ENCODE peak calls at places on chromosomes 6 and 20, in six cellular contexts. One of them, this sample, is unnamed.

GRCh38 chr6:36129889-36130671 is at the start of gene MAPK13:
- DNase-seq in breast epithelium: no peak
- DNase-seq in testis: no peak
- DNase-seq in right lobe of liver: no peak
- DNase-seq in IMR-90: peak
- DNase-seq in ovary: no peak
- DNase-seq in this sample: peak

GRCh38 chr6:55016261-55016660 is 158.1 kb upstream of the HCRTR2 start:
- DNase-seq in IMR-90: no peak
- DNase-seq in ovary: no peak
- DNase-seq in breast epithelium: no peak
- DNase-seq in right lobe of liver: no peak
- DNase-seq in testis: no peak
- DNase-seq in this sample: no peak

GRCh38 chr6:38262041-38262440 is 377.7 kb downstream of the BTBD9 start:
- DNase-seq in IMR-90: peak
- DNase-seq in right lobe of liver: no peak
- DNase-seq in breast epithelium: no peak
- DNase-seq in ovary: no peak
- DNase-seq in testis: no peak
- DNase-seq in this sample: no peak

GRCh38 chr20:50562262-50562701 is 52.1 kb downstream of the PTPN1 start:
- DNase-seq in testis: no peak
- DNase-seq in IMR-90: no peak
- DNase-seq in ovary: no peak
- DNase-seq in breast epithelium: no peak
- DNase-seq in right lobe of liver: no peak
- DNase-seq in this sample: no peak

GRCh38 chr6:165119231-165120020 is 190.0 kb downstream of the C6orf118 start:
- DNase-seq in ovary: no peak
- DNase-seq in right lobe of liver: no peak
- DNase-seq in testis: no peak
- DNase-seq in IMR-90: no peak
- DNase-seq in breast epithelium: no peak
- DNase-seq in this sample: no peak

GRCh38 chr20:54166987-54167662 is 6.7 kb downstream of the CYP24A1 start:
- DNase-seq in breast epithelium: no peak
- DNase-seq in ovary: no peak
- DNase-seq in testis: no peak
- DNase-seq in right lobe of liver: no peak
- DNase-seq in IMR-90: no peak
- DNase-seq in this sample: no peak

GRCh38 chr20:6767536-6768227 is at the start of gene BMP2:
- DNase-seq in IMR-90: peak
- DNase-seq in breast epithelium: no peak
- DNase-seq in ovary: peak
- DNase-seq in testis: peak
- DNase-seq in right lobe of liver: peak
- DNase-seq in this sample: peak

GRCh38 chr6:112251170-112251945 is 3.0 kb downstream of the LAMA4 start:
- DNase-seq in ovary: peak
- DNase-seq in IMR-90: peak
- DNase-seq in testis: peak
- DNase-seq in breast epithelium: peak
- DNase-seq in right lobe of liver: no peak
- DNase-seq in this sample: no peak

GRCh38 chr20:11912013-11912663 is 5.6 kb upstream of the BTBD3 start:
- DNase-seq in right lobe of liver: no peak
- DNase-seq in IMR-90: no peak
- DNase-seq in ovary: no peak
- DNase-seq in breast epithelium: no peak
- DNase-seq in testis: no peak
- DNase-seq in this sample: no peak

GRCh38 chr6:134434019-134434949 is 116.4 kb upstream of the SGK1 start:
- DNase-seq in breast epithelium: no peak
- DNase-seq in ovary: no peak
- DNase-seq in IMR-90: no peak
- DNase-seq in testis: no peak
- DNase-seq in right lobe of liver: no peak
- DNase-seq in this sample: no peak

GRCh38 chr6:134437376-134437775 is 119.5 kb upstream of the SGK1 start:
- DNase-seq in breast epithelium: no peak
- DNase-seq in ovary: no peak
- DNase-seq in right lobe of liver: no peak
- DNase-seq in IMR-90: peak
- DNase-seq in testis: no peak
- DNase-seq in this sample: no peak

GRCh38 chr6:134435814-134436280 is 117.9 kb upstream of the SGK1 start:
- DNase-seq in ovary: no peak
- DNase-seq in IMR-90: no peak
- DNase-seq in testis: no peak
- DNase-seq in right lobe of liver: no peak
- DNase-seq in breast epithelium: no peak
- DNase-seq in this sample: no peak

GRCh38 chr6:134436950-134437349 is 119.0 kb upstream of the SGK1 start:
- DNase-seq in testis: no peak
- DNase-seq in IMR-90: peak
- DNase-seq in breast epithelium: no peak
- DNase-seq in right lobe of liver: no peak
- DNase-seq in ovary: no peak
- DNase-seq in this sample: no peak

DNA sequence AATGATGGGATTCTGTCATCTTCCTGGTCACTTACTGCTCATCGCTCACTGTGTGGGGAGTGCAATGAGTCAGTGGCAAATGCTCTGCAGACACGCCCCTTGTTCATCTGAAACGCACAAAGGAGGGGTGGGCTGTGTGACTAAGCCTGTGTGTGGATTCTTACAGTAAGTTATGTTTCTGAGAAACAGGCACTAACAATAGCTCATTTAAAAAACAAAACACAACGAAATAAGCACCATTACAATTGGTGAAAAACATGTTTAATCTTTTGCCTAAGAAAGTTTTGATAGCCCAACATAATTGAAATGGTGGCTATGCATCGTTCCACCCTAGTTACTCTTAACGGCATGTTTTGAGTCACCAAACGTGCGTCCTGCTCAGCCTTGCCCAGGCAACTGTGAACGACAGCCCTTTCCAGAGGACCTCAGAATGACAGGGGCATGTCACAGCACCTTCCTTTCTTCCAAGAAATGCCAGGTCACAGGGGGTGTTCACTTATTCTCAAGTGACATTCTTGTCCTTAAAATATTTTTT is 118.4 kb upstream of the SGK1 start:
- DNase-seq in breast epithelium: no peak
- DNase-seq in IMR-90: peak
- DNase-seq in testis: no peak
- DNase-seq in ovary: peak
- DNase-seq in right lobe of liver: no peak
- DNase-seq in this sample: no peak
- TF ChIP-seq POLR2A in breast epithelium: no peak
- TF ChIP-seq POLR2A in IMR-90: no peak
- TF ChIP-seq POLR2A in testis: no peak
- TF ChIP-seq POLR2A in ovary: no peak
- TF ChIP-seq POLR2A in right lobe of liver: no peak
- TF ChIP-seq POLR2A in this sample: no peak

GRCh38 chr6:52362443-52363221 is 681 bp downstream of the PAQR8 start:
- DNase-seq in IMR-90: no peak
- DNase-seq in testis: peak
- DNase-seq in right lobe of liver: peak
- DNase-seq in breast epithelium: no peak
- DNase-seq in ovary: peak
- DNase-seq in this sample: peak
- TF ChIP-seq POLR2A in IMR-90: no peak
- TF ChIP-seq POLR2A in testis: no peak
- TF ChIP-seq POLR2A in right lobe of liver: no peak
- TF ChIP-seq POLR2A in breast epithelium: no peak
- TF ChIP-seq POLR2A in ovary: no peak
- TF ChIP-seq POLR2A in this sample: no peak

GRCh38 chr6:157653521-157653920 is 169.5 kb upstream of the SNX9 start:
- DNase-seq in IMR-90: no peak
- DNase-seq in breast epithelium: no peak
- DNase-seq in testis: no peak
- DNase-seq in right lobe of liver: no peak
- DNase-seq in ovary: no peak
- DNase-seq in this sample: no peak
- TF ChIP-seq POLR2A in IMR-90: no peak
- TF ChIP-seq POLR2A in breast epithelium: no peak
- TF ChIP-seq POLR2A in testis: no peak
- TF ChIP-seq POLR2A in right lobe of liver: no peak
- TF ChIP-seq POLR2A in ovary: no peak
- TF ChIP-seq POLR2A in this sample: no peak

GRCh38 chr6:33579828-33580714 is at the start of gene BAK1:
- DNase-seq in ovary: peak
- DNase-seq in right lobe of liver: peak
- DNase-seq in breast epithelium: peak
- DNase-seq in testis: peak
- DNase-seq in IMR-90: peak
- DNase-seq in this sample: peak
- TF ChIP-seq POLR2A in ovary: peak
- TF ChIP-seq POLR2A in right lobe of liver: peak
- TF ChIP-seq POLR2A in breast epithelium: no peak
- TF ChIP-seq POLR2A in testis: peak
- TF ChIP-seq POLR2A in IMR-90: peak
- TF ChIP-seq POLR2A in this sample: no peak

DNA sequence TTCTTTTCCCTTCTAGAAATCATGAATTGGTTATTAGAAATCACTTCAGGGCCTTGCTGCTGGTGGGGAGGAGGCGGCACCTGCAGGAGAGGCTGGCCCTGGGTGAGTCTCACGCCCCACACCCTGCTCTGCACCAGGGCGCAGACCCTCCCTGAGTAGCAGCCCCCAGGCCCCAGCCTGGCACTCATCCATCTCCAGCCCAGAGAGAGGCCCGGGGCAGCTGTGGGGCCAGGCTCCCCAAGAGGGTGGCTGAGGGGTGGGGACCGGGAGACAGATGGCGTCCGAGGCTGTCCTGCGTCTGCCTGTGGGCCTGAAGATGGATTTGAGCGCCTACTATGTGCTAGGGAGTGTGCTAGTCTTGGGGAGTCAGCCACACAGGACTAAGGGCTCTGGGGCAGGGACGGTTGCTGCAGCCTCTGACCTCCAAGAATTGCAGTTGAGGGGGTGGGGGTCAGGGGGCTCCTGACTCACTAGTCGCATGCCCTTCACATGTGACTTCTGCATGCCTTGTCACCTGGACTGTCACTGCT is 59.6 kb upstream of the GATA5 start:
- DNase-seq in IMR-90: no peak
- DNase-seq in testis: no peak
- DNase-seq in breast epithelium: no peak
- DNase-seq in ovary: no peak
- DNase-seq in right lobe of liver: no peak
- DNase-seq in this sample: no peak
- TF ChIP-seq POLR2A in IMR-90: no peak
- TF ChIP-seq POLR2A in testis: no peak
- TF ChIP-seq POLR2A in breast epithelium: no peak
- TF ChIP-seq POLR2A in ovary: no peak
- TF ChIP-seq POLR2A in right lobe of liver: no peak
- TF ChIP-seq POLR2A in this sample: no peak

DNA sequence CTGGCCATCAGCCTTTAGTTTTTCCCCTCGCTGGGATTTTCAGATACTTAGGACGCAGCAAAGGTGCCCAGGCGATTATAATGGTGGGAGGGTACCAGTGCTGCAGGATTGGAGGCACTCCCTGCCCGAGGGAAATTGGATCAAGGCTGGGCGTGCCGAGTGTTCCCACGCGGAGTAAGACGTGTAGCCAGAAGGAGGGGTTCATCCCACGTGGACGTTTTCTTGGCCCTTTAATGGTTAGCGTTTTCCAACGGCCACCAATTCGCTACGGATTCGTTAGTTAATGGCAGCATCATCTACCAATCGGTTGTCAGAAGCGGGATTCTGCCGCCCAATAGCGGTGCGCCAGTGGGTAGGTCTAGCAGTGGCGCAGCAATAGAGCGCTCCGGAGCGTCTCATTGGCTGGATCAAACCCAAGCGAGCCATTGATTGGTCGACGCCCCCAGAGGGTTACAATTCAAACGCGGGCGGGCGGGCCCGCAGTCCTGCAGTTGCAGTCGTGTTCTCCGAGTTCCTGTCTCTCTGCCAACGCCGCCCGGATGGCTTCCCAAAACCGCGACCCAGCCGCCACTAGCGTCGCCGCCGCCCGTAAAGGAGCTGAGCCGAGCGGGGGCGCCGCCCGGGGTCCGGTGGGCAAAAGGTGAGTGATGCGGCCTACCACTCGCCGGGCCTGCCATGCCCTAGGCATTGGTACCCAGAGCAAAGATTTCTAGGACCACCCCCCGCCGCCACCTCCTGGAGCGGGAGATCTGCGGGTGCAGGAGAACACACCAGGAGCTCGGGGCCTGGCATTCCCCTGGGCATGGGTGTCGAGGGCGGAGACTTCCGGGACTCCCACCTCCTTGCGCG is at the start of gene UBE2C:
- DNase-seq in testis: peak
- DNase-seq in right lobe of liver: peak
- DNase-seq in IMR-90: peak
- DNase-seq in ovary: peak
- DNase-seq in breast epithelium: peak
- DNase-seq in this sample: peak
- TF ChIP-seq POLR2A in testis: no peak
- TF ChIP-seq POLR2A in right lobe of liver: no peak
- TF ChIP-seq POLR2A in IMR-90: peak
- TF ChIP-seq POLR2A in ovary: no peak
- TF ChIP-seq POLR2A in breast epithelium: no peak
- TF ChIP-seq POLR2A in this sample: no peak

DNA sequence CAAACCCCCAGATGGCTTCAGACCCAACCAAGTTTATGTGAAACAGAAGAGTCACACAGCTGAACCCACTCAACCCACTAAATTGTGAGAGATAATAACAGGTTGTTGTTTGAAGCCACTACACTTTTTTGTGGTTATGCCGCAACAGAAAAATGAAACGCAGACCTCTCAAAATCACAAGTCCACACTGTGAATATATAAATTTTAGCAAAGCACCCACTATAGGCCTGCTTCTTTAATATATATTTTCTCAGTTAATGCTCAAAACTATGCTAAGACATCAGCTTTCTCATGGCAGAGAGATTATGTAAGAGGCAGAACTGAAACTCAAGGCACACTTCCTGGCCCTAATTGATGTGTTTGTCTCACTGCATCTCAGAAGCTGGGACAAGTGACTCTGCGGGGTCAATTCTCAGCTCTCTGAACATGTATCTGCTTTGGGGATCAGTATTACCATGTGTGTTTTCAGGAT is 27.7 kb downstream of the MAP3K5 start:
- DNase-seq in testis: no peak
- DNase-seq in right lobe of liver: no peak
- DNase-seq in breast epithelium: no peak
- DNase-seq in IMR-90: no peak
- DNase-seq in ovary: no peak
- DNase-seq in this sample: no peak
- TF ChIP-seq POLR2A in testis: no peak
- TF ChIP-seq POLR2A in right lobe of liver: no peak
- TF ChIP-seq POLR2A in breast epithelium: no peak
- TF ChIP-seq POLR2A in IMR-90: no peak
- TF ChIP-seq POLR2A in ovary: no peak
- TF ChIP-seq POLR2A in this sample: no peak

This sample was measured in stomach.